ENCODE peak calls at places on chromosome 16, in six cellular contexts. One of them, this sample, is unnamed.
A peak's percentile ranks its signal among the peaks of the same experiment; 100 is the strongest.

GRCh38 chr16:20397468-20398074 is 7.0 kb downstream of the PDILT start:
- DNase-seq in A549: no peak
- DNase-seq in endothelial cell of umbilical vein: no peak
- DNase-seq in K562: no peak
- DNase-seq in HepG2: peak; percentile 31
- DNase-seq in GM12878: no peak
- DNase-seq in this sample: no peak

GRCh38 chr16:51919736-51920135 is 627.2 kb downstream of the TOX3 start:
- DNase-seq in A549: no peak
- DNase-seq in endothelial cell of umbilical vein: no peak
- DNase-seq in K562: no peak
- DNase-seq in HepG2: no peak
- DNase-seq in GM12878: no peak
- DNase-seq in this sample: no peak

GRCh38 chr16:48308535-48308934 is 61.2 kb upstream of the ABCC11 start:
- DNase-seq in A549: no peak
- DNase-seq in endothelial cell of umbilical vein: no peak
- DNase-seq in K562: no peak
- DNase-seq in HepG2: no peak
- DNase-seq in GM12878: no peak
- DNase-seq in this sample: no peak

GRCh38 chr16:46790599-46791270 is 40.2 kb downstream of the C16orf87 start:
- DNase-seq in A549: no peak
- DNase-seq in endothelial cell of umbilical vein: no peak
- DNase-seq in K562: no peak
- DNase-seq in HepG2: peak; percentile 9
- DNase-seq in GM12878: no peak
- DNase-seq in this sample: peak; percentile 20

GRCh38 chr16:10579965-10580918 is at the start of gene EMP2:
- DNase-seq in A549: peak; percentile 90
- DNase-seq in endothelial cell of umbilical vein: peak; percentile 72
- DNase-seq in K562: peak; percentile 98
- DNase-seq in HepG2: peak; percentile 84
- DNase-seq in GM12878: no peak
- DNase-seq in this sample: peak; percentile 11

GRCh38 chr16:25066747-25067631 is 44.6 kb upstream of the LCMT1 start:
- DNase-seq in A549: peak; percentile 85
- DNase-seq in endothelial cell of umbilical vein: peak; percentile 73
- DNase-seq in K562: peak; percentile 98
- DNase-seq in HepG2: peak; percentile 44
- DNase-seq in GM12878: no peak
- DNase-seq in this sample: peak; percentile 91

GRCh38 chr16:8863594-8864424 is 5.0 kb downstream of the CARHSP1 start:
- DNase-seq in A549: no peak
- DNase-seq in endothelial cell of umbilical vein: no peak
- DNase-seq in K562: peak; percentile 49
- DNase-seq in HepG2: peak; percentile 100
- DNase-seq in GM12878: no peak
- DNase-seq in this sample: peak; percentile 41

GRCh38 chr16:70730944-70731343 is 45.1 kb upstream of the MTSS2 start:
- DNase-seq in A549: no peak
- DNase-seq in endothelial cell of umbilical vein: no peak
- DNase-seq in K562: no peak
- DNase-seq in HepG2: no peak
- DNase-seq in GM12878: no peak
- DNase-seq in this sample: no peak

GRCh38 chr16:67993207-67994036 is 5.9 kb downstream of the DPEP2 start:
- DNase-seq in A549: peak; percentile 80
- DNase-seq in endothelial cell of umbilical vein: peak; percentile 71
- DNase-seq in K562: peak; percentile 95
- DNase-seq in HepG2: peak; percentile 69
- DNase-seq in GM12878: no peak
- DNase-seq in this sample: peak; percentile 88

GRCh38 chr16:89893642-89894548 is 20.5 kb downstream of the TCF25 start:
- DNase-seq in A549: no peak
- DNase-seq in endothelial cell of umbilical vein: no peak
- DNase-seq in K562: no peak
- DNase-seq in HepG2: no peak
- DNase-seq in GM12878: no peak
- DNase-seq in this sample: no peak
- TF ChIP-seq MYC in A549: no peak
- TF ChIP-seq MYC in endothelial cell of umbilical vein: no peak
- TF ChIP-seq MYC in K562: no peak
- TF ChIP-seq MYC in HepG2: no peak
- TF ChIP-seq MYC in GM12878: no peak
- TF ChIP-seq MYC in this sample: no peak

GRCh38 chr16:84931107-84931494 is 80.2 kb downstream of the ZDHHC7 start:
- DNase-seq in A549: no peak
- DNase-seq in endothelial cell of umbilical vein: no peak
- DNase-seq in K562: no peak
- DNase-seq in HepG2: no peak
- DNase-seq in GM12878: no peak
- DNase-seq in this sample: no peak

GRCh38 chr16:84929421-84930297 is 81.7 kb downstream of the ZDHHC7 start:
- DNase-seq in A549: no peak
- DNase-seq in endothelial cell of umbilical vein: no peak
- DNase-seq in K562: peak; percentile 89
- DNase-seq in HepG2: no peak
- DNase-seq in GM12878: no peak
- DNase-seq in this sample: peak; percentile 85

GRCh38 chr16:84927621-84928591 is 83.4 kb downstream of the ZDHHC7 start:
- DNase-seq in A549: no peak
- DNase-seq in endothelial cell of umbilical vein: no peak
- DNase-seq in K562: no peak
- DNase-seq in HepG2: no peak
- DNase-seq in GM12878: no peak
- DNase-seq in this sample: no peak

GRCh38 chr16:84930298-84931106 is 80.8 kb downstream of the ZDHHC7 start:
- DNase-seq in A549: no peak
- DNase-seq in endothelial cell of umbilical vein: no peak
- DNase-seq in K562: no peak
- DNase-seq in HepG2: no peak
- DNase-seq in GM12878: no peak
- DNase-seq in this sample: no peak

DNA sequence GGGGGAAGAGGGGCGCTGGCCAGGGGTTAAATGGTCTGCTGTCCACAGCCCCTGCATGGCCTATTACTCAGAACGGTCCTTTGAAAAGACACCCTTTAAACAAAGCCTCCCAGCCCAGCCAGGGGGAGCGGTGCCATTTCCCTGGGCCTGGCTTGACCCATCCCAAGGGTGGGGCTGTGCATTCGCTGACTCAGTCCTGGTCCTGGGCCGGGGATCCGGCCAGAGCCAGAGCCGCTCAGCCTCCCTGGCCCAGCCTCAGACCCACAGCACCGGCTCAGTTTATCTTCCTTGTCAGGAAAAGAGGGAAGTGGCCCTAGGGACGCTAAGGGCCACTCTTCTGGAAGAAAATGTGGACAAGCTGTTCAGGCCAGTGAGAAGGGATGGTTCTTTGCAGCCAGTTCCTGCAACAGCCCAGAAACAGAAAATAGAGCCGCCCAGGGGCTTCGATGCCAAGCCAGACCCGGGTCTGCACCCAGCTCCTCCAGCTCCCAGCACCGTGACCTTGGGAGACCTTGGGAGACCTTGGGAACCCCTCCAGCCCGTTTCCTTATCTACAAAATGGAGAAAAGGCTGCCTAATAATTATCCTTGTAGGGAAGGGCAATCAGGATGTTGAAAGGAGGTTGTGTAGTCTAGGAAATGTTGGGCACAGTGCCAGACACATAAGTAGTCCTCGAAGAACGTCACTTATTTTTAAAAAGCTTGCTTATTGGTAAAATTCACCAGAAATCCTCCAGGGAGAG is 82.5 kb downstream of the ZDHHC7 start:
- DNase-seq in A549: no peak
- DNase-seq in endothelial cell of umbilical vein: no peak
- DNase-seq in K562: peak; percentile 65
- DNase-seq in HepG2: no peak
- DNase-seq in GM12878: no peak
- DNase-seq in this sample: no peak
- TF ChIP-seq MYC in A549: no peak
- TF ChIP-seq MYC in endothelial cell of umbilical vein: no peak
- TF ChIP-seq MYC in K562: no peak
- TF ChIP-seq MYC in HepG2: no peak
- TF ChIP-seq MYC in GM12878: no peak
- TF ChIP-seq MYC in this sample: no peak

GRCh38 chr16:74868501-74868900 is 93.9 kb upstream of the FA2H start:
- DNase-seq in A549: no peak
- DNase-seq in endothelial cell of umbilical vein: peak; percentile 75
- DNase-seq in K562: no peak
- DNase-seq in HepG2: peak; percentile 76
- DNase-seq in GM12878: no peak
- DNase-seq in this sample: no peak
- TF ChIP-seq MYC in A549: no peak
- TF ChIP-seq MYC in endothelial cell of umbilical vein: no peak
- TF ChIP-seq MYC in K562: no peak
- TF ChIP-seq MYC in HepG2: no peak
- TF ChIP-seq MYC in GM12878: no peak
- TF ChIP-seq MYC in this sample: no peak

GRCh38 chr16:4744758-4745569 is 10.6 kb downstream of the DNAAF8 start:
- DNase-seq in A549: no peak
- DNase-seq in endothelial cell of umbilical vein: no peak
- DNase-seq in K562: peak; percentile 60
- DNase-seq in HepG2: no peak
- DNase-seq in GM12878: no peak
- DNase-seq in this sample: no peak
- TF ChIP-seq MYC in A549: no peak
- TF ChIP-seq MYC in endothelial cell of umbilical vein: no peak
- TF ChIP-seq MYC in K562: no peak
- TF ChIP-seq MYC in HepG2: no peak
- TF ChIP-seq MYC in GM12878: no peak
- TF ChIP-seq MYC in this sample: no peak

This sample was measured in NB4.